ENCODE peak calls at places on chromosome 14, in seven cellular contexts. U is neural crest cell, C is choroid plexus epithelial cell, H is HEK293T, E is RPMI8226, J is AG08396, P is prostate gland. V is an unnamed sample.

GRCh38 chr14:22226381-22226780 is 362.6 kb downstream of the DAD1 start:
- DNase-seq in C (peak), P (no peak), J (no peak), U (no peak), E (no peak), H (no peak), V (no peak)

GRCh38 chr14:21090194-21090939 is 8.1 kb downstream of the ZNF219 start:
- DNase-seq in J (no peak), U (no peak), E (no peak), H (no peak), P (no peak), C (no peak), V (no peak)

GRCh38 chr14:104048758-104049496 is 36.6 kb upstream of the ASPG start:
- DNase-seq in E (no peak), J (no peak), P (no peak), C (peak), U (no peak), H (no peak), V (no peak)

GRCh38 chr14:30355431-30355913 is 203.5 kb upstream of the G2E3 start:
- DNase-seq in U (no peak), E (no peak), P (no peak), C (peak), H (no peak), J (no peak), V (no peak)

GRCh38 chr14:61472025-61472672 is 150.8 kb downstream of the PRKCH start:
- DNase-seq in C (peak), J (peak), E (no peak), P (no peak), H (no peak), U (no peak), V (no peak)

GRCh38 chr14:100086361-100086760 is 21.1 kb downstream of the EVL start:
- DNase-seq in P (no peak), E (no peak), C (no peak), J (no peak), H (no peak), U (no peak), V (no peak)

GRCh38 chr14:91048676-91049075 is 11.8 kb downstream of the RPS6KA5 start:
- DNase-seq in U (no peak), J (no peak), H (no peak), E (no peak), P (no peak), C (no peak), V (no peak)

GRCh38 chr14:52695481-52696091 is at the start of gene ERO1A:
- DNase-seq in U (peak), J (peak), C (peak), P (peak), H (peak), E (peak), V (peak)

V was measured in NCI-H2029 treated with DMSO at 0.1 percent for 48 hours.